ENCODE peak calls at places on chromosomes 13 and 19, in seven cellular contexts. B is HepG2, N is AG04449, T is HFF-Myc, A is brain microvascular endothelial cell, Y is GM12865, E is ascending aorta. P is an unnamed sample.

GRCh38 chr13:39612023-39612637 is 9.1 kb upstream of the LHFPL6 start:
- DNase-seq in B (peak), N (no peak), T (peak), A (peak), Y (peak), E (no peak), P (no peak)

GRCh38 chr13:77535448-77535847 is at the start of gene SCEL:
- DNase-seq in B (no peak), N (no peak), T (no peak), A (no peak), Y (no peak), E (no peak), P (no peak)

GRCh38 chr19:11252665-11253355 is 9.5 kb downstream of the DOCK6 start:
- DNase-seq in B (no peak), N (no peak), T (no peak), A (no peak), Y (no peak), E (no peak), P (no peak)

GRCh38 chr19:51108066-51108804 is at the start of gene CTU1:
- DNase-seq in B (peak), N (peak), T (peak), A (peak), Y (peak), E (peak), P (no peak)

GRCh38 chr13:72696590-72696989 is 30.8 kb downstream of the MZT1 start:
- DNase-seq in B (no peak), N (no peak), T (no peak), A (no peak), Y (no peak), E (no peak), P (no peak)

GRCh38 chr13:91134773-91135124 is 212.7 kb upstream of the MIR17HG start:
- DNase-seq in B (no peak), N (no peak), T (no peak), A (no peak), Y (no peak), E (no peak), P (no peak)

GRCh38 chr19:1935484-1936208 is 5.3 kb upstream of the CSNK1G2 start:
- DNase-seq in B (peak), N (no peak), T (no peak), A (no peak), Y (peak), E (no peak), P (no peak)

GRCh38 chr13:100139822-100140221 is 50.9 kb downstream of the PCCA start:
- DNase-seq in B (peak), N (no peak), T (peak), A (no peak), Y (no peak), E (no peak), P (no peak)

GRCh38 chr13:55664178-55664577 is 1476.5 kb upstream of the PRR20A start:
- DNase-seq in B (no peak), N (no peak), T (no peak), A (no peak), Y (no peak), E (no peak), P (no peak)

GRCh38 chr13:21060827-21061076 is 634 bp downstream of the LATS2 start:
- DNase-seq in B (no peak), N (no peak), T (no peak), A (no peak), Y (no peak), E (no peak), P (no peak)

GRCh38 chr19:52941941-52942370 is 18.7 kb upstream of the ZNF888 start:
- DNase-seq in B (no peak), N (no peak), T (no peak), A (peak), Y (peak), E (no peak), P (no peak)

GRCh38 chr19:50838239-50838638 is 4.9 kb upstream of the KLK15 start:
- DNase-seq in B (no peak), N (no peak), T (no peak), A (no peak), Y (peak), E (no peak), P (no peak)

GRCh38 chr13:40626977-40627376 is 39.5 kb downstream of the FOXO1 start:
- DNase-seq in B (peak), N (no peak), T (no peak), A (no peak), Y (no peak), E (no peak), P (no peak)

GRCh38 chr19:14248578-14249011 is 42.6 kb upstream of the ADGRL1 start:
- DNase-seq in B (no peak), N (no peak), T (no peak), A (no peak), Y (peak), E (no peak), P (no peak)

GRCh38 chr13:111090169-111090568 is 24.9 kb upstream of the ARHGEF7 start:
- DNase-seq in B (no peak), N (no peak), T (no peak), A (no peak), Y (no peak), E (no peak), P (no peak)

GRCh38 chr19:10812902-10813404 is 23.1 kb downstream of the TMED1 start:
- DNase-seq in B (no peak), N (peak), T (peak), A (peak), Y (no peak), E (peak), P (no peak)

GRCh38 chr13:99886706-99887105 is 84.9 kb downstream of the ZIC5 start:
- DNase-seq in B (no peak), N (no peak), T (no peak), A (no peak), Y (no peak), E (no peak), P (no peak)

GRCh38 chr13:67138937-67139336 is 91.2 kb downstream of the PCDH9 start:
- DNase-seq in B (no peak), N (no peak), T (no peak), A (no peak), Y (no peak), E (no peak), P (no peak)

GRCh38 chr13:96165840-96166239 is 75.9 kb downstream of the HS6ST3 start:
- DNase-seq in B (no peak), N (no peak), T (no peak), A (no peak), Y (no peak), E (no peak), P (no peak)

GRCh38 chr13:105519766-105520165 is 1015.7 kb downstream of the EFNB2 start:
- DNase-seq in B (no peak), N (no peak), T (no peak), A (no peak), Y (no peak), E (no peak), P (no peak)

GRCh38 chr13:43359536-43359935 is 336.1 kb downstream of the DNAJC15 start:
- DNase-seq in B (no peak), N (no peak), T (no peak), A (no peak), Y (no peak), E (no peak), P (no peak)

GRCh38 chr19:14107581-14108461 is 9.7 kb downstream of the PRKACA start:
- DNase-seq in B (no peak), N (no peak), T (no peak), A (peak), Y (no peak), E (no peak), P (no peak)

GRCh38 chr19:17129377-17129776 is 53.8 kb downstream of the MYO9B start:
- DNase-seq in B (no peak), N (no peak), T (no peak), A (no peak), Y (no peak), E (no peak), P (no peak)

GRCh38 chr13:49935171-49936084 is 712 bp downstream of the SPRYD7 start:
- DNase-seq in B (peak), N (no peak), T (no peak), A (peak), Y (peak), E (no peak), P (no peak)

GRCh38 chr13:27203854-27204253 is 32.2 kb upstream of the USP12 start:
- DNase-seq in B (peak), N (no peak), T (no peak), A (no peak), Y (peak), E (no peak), P (no peak)

GRCh38 chr19:46388311-46389095 is 24.9 kb downstream of the CCDC8 start:
- DNase-seq in B (no peak), N (no peak), T (no peak), A (no peak), Y (no peak), E (no peak), P (no peak)

GRCh38 chr19:5933391-5933998 is 19.4 kb downstream of the CAPS start:
- DNase-seq in B (no peak), N (no peak), T (no peak), A (no peak), Y (no peak), E (no peak), P (no peak)

GRCh38 chr13:95834134-95834765 is 157.3 kb downstream of the DNAJC3 start:
- DNase-seq in B (peak), N (peak), T (peak), A (peak), Y (peak), E (no peak), P (no peak)

GRCh38 chr19:45138303-45138751 is 22.5 kb downstream of the NKPD1 start:
- DNase-seq in B (no peak), N (no peak), T (no peak), A (no peak), Y (no peak), E (no peak), P (no peak)

GRCh38 chr19:9721861-9722260 is 46.7 kb downstream of the ZNF846 start:
- DNase-seq in B (no peak), N (no peak), T (no peak), A (no peak), Y (no peak), E (no peak), P (no peak)

GRCh38 chr13:21079761-21080730 is 18.7 kb upstream of the LATS2 start:
- DNase-seq in B (peak), N (peak), T (no peak), A (peak), Y (no peak), E (no peak), P (no peak)

GRCh38 chr19:33404506-33404905 is 31.0 kb downstream of the CEBPG start:
- DNase-seq in B (no peak), N (no peak), T (no peak), A (no peak), Y (no peak), E (no peak), P (no peak)

GRCh38 chr19:10508707-10509106 is 5.6 kb upstream of the KEAP1 start:
- DNase-seq in B (no peak), N (no peak), T (no peak), A (no peak), Y (no peak), E (no peak), P (no peak)

GRCh38 chr13:93603043-93603442 is 376.4 kb downstream of the GPC6 start:
- DNase-seq in B (no peak), N (peak), T (peak), A (peak), Y (no peak), E (no peak), P (no peak)

GRCh38 chr19:38650911-38651584 is 3.6 kb downstream of the ACTN4 start:
- DNase-seq in B (no peak), N (no peak), T (no peak), A (no peak), Y (no peak), E (no peak), P (no peak)

GRCh38 chr13:110890279-110891150 is 24.4 kb downstream of the ANKRD10 start:
- DNase-seq in B (no peak), N (no peak), T (no peak), A (no peak), Y (no peak), E (no peak), P (no peak)

GRCh38 chr19:15551183-15552004 is 43.1 kb downstream of the CYP4F22 start:
- DNase-seq in B (peak), N (no peak), T (no peak), A (no peak), Y (peak), E (no peak), P (no peak)

GRCh38 chr13:48750588-48751383 is 97.1 kb downstream of the CYSLTR2 start:
- DNase-seq in B (no peak), N (no peak), T (no peak), A (peak), Y (no peak), E (no peak), P (no peak)

GRCh38 chr13:25927966-25928365 is 123.8 kb downstream of the SHISA2 start:
- DNase-seq in B (no peak), N (no peak), T (no peak), A (no peak), Y (no peak), E (no peak), P (no peak)

GRCh38 chr13:71866173-71867091 is 572 bp downstream of the DACH1 start:
- DNase-seq in B (no peak), N (no peak), T (no peak), A (peak), Y (no peak), E (no peak), P (no peak)

GRCh38 chr13:32035701-32036100 is 4.1 kb downstream of the FRY start:
- DNase-seq in B (no peak), N (no peak), T (no peak), A (no peak), Y (no peak), E (no peak), P (no peak)
- TF ChIP-seq CTCF in B (no peak), N (no peak), T (no peak), A (no peak), Y (no peak), E (no peak), P (no peak)

DNA sequence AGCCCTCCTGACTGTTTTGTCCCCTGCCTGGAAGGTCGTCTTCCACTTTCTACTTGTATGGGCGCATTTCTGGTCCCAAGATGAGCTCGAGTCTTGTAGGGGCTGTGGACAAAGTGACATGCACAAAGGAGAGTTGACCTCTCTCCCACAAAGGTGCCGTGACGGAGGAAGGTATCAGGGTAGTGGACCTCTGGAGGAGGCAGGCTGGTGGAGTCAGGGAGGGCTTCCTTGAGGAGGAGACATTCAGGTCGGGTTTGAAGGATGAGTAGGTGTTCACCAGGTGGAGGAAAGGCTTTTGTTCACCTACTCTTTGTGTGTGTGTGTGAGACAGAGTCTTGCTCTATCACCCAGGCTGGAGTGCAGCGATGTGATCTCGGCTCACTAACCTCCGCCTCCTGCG is 1.7 kb downstream of the CYTH2 start:
- DNase-seq in B (no peak), N (no peak), T (no peak), A (no peak), Y (no peak), E (no peak), P (no peak)
- H3K4me3 ChIP-seq in B (no peak), N (peak), T (peak), A (no peak), Y (no peak), E (no peak), P (no peak)

GRCh38 chr19:27779953-27780352 is 1433.0 kb downstream of the UQCRFS1 start:
- DNase-seq in B (no peak), N (no peak), T (no peak), A (no peak), Y (no peak), E (no peak), P (no peak)

GRCh38 chr19:27776020-27776419 is 1436.9 kb downstream of the UQCRFS1 start:
- DNase-seq in B (no peak), N (no peak), T (no peak), A (peak), Y (no peak), E (no peak), P (no peak)

GRCh38 chr19:27776524-27776923 is 1436.4 kb downstream of the UQCRFS1 start:
- DNase-seq in B (no peak), N (no peak), T (no peak), A (no peak), Y (no peak), E (no peak), P (no peak)

GRCh38 chr19:27777242-27777641 is 1435.7 kb downstream of the UQCRFS1 start:
- DNase-seq in B (no peak), N (no peak), T (no peak), A (no peak), Y (no peak), E (no peak), P (no peak)

DNA sequence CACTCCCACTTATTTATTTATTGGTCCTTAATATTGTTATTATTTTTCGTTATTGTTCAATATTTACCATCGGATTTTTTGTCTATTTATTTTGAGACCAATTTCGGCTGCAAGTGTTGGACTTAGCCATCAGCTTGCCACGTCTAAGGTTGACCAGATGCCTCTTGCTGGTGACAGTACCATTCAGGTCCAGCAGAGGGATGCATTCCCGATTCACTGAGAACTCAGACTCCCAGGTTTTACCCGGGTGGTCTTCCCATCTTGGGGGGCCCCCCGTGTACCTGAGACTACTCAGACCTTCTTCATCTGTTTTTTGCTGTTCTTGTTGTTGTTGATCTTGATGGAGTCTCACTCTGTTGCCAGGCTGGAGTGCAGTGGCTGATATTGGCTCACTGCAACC is 1435.2 kb downstream of the UQCRFS1 start:
- DNase-seq in B (no peak), N (no peak), T (no peak), A (no peak), Y (no peak), E (no peak), P (no peak)
- TF ChIP-seq CTCF in B (no peak), N (no peak), T (peak), A (peak), Y (no peak), E (no peak), P (no peak)

DNA sequence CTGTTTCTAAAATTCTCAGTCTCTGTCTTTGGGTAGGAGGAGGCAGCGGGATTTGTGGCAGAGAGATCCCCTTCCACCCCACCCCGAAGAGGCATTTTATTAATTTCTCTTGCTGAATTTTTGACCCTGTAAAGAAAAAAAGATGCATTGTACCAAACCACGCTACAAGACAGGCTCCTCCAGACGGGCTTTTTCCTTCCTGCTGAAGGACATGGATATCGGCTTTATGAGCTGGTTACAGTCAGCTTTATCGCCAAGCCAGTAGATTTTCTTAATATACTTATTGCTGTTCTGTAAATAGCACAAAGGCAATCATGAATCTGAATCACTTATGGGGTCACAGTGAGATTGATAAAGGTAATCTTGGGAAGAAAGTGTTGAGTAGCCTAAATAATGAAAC is 24.5 kb downstream of the MBNL2 start:
- DNase-seq in B (no peak), N (no peak), T (no peak), A (no peak), Y (no peak), E (no peak), P (peak)
- H3K4me3 ChIP-seq in B (no peak), N (no peak), T (peak), A (no peak), Y (no peak), E (peak), P (peak)

DNA sequence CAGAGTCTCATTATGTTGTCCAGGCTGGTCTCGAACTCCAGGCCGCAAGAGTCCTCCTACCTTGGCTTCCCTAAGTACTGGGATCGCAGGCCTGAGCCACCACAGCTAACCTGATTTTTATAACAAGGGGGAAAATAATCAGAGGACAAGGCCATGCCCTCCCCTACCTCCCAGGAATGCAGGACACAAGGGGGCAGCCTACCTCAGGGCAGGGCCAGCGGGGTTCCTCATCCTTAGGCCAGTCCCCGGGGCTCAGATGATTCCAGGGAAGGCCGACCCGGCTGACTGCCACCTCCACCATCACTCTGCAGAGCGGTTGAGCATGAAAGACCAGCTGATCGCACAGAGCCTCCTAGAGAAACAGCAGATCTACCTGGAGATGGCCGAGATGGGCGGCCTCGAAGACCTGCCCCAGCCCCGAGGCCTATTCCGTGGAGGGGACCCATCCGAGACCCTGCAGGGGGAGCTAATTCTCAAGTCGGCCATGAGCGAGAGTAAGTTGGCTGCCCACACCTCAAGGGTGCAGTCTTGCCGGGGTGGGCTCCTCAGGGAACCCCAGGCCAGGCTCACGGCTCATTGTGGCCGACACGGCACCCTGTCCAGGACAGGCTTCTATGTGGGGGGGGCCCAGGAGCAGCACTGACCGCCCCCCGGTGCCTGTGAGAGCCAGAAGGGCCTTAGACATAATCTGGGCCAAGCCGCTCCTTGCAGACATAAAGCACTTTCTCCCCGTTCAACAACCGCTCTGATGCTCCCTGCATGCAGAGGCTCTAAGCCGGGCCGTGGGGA is 26.8 kb downstream of the PEX11G start:
- DNase-seq in B (no peak), N (no peak), T (no peak), A (no peak), Y (no peak), E (no peak), P (no peak)
- TF ChIP-seq CTCF in B (peak), N (no peak), T (peak), A (no peak), Y (no peak), E (no peak), P (no peak)

GRCh38 chr19:49243726-49244125 is 81.3 kb downstream of the SLC6A16 start:
- DNase-seq in B (no peak), N (no peak), T (no peak), A (no peak), Y (no peak), E (no peak), P (no peak)

GRCh38 chr19:49243129-49243528 is 81.9 kb downstream of the SLC6A16 start:
- DNase-seq in B (no peak), N (no peak), T (no peak), A (no peak), Y (no peak), E (no peak), P (no peak)

GRCh38 chr19:49249933-49250332 is 75.1 kb downstream of the SLC6A16 start:
- DNase-seq in B (no peak), N (no peak), T (no peak), A (no peak), Y (no peak), E (no peak), P (no peak)

GRCh38 chr19:49241769-49242168 is 83.2 kb downstream of the SLC6A16 start:
- DNase-seq in B (no peak), N (no peak), T (no peak), A (no peak), Y (no peak), E (no peak), P (no peak)

GRCh38 chr19:49244256-49244655 is 80.7 kb downstream of the SLC6A16 start:
- DNase-seq in B (no peak), N (no peak), T (no peak), A (no peak), Y (no peak), E (no peak), P (no peak)
- H3K4me3 ChIP-seq in B (no peak), N (no peak), T (no peak), A (no peak), Y (no peak), E (no peak), P (no peak)

GRCh38 chr13:51237887-51238286 is 15.7 kb downstream of the FAM124A start:
- DNase-seq in B (no peak), N (no peak), T (no peak), A (no peak), Y (no peak), E (no peak), P (no peak)
- TF ChIP-seq CTCF in B (no peak), N (no peak), T (no peak), A (no peak), Y (no peak), E (no peak), P (no peak)